ENCODE peak calls at places on chromosomes 11 and 22, in six cellular contexts. H is stimulated activated CD4-positive, alpha-beta T cell treated with anti-CD3 and anti-CD28 coated beads, Interleukin-12 subunit alpha, Interleukin-12 subunit beta, amount 100 ng/mL, for 4 hours; V is heart right ventricle; W is C1 segment of cervical spinal cord; M is EL; G is epithelial cell of esophagus. P is an unnamed sample.
A peak's percentile ranks its signal among the peaks of the same experiment; 100 is the strongest.

GRCh38 chr11:15918212-15918611 is 438.1 kb downstream of the SOX6 start:
- DNase-seq in M (no peak), V (no peak), H (no peak), G (no peak), W (no peak), P (no peak)

GRCh38 chr22:37133304-37134018 is 16.3 kb downstream of the IL2RB start:
- DNase-seq in V (no peak), H (no peak), G (no peak), M (no peak), W (no peak), P (no peak)

GRCh38 chr22:39738746-39739145 is 154.8 kb downstream of the ENTHD1 start:
- DNase-seq in G (peak; percentile 29), H (no peak), M (peak; percentile 47), V (no peak), W (no peak), P (no peak)

GRCh38 chr22:26210390-26210789 is 41.1 kb downstream of the SEZ6L start:
- DNase-seq in V (no peak), H (no peak), G (no peak), W (no peak), M (no peak), P (no peak)

GRCh38 chr22:50697667-50698506 is 25.3 kb downstream of the SHANK3 start:
- DNase-seq in H (no peak), M (no peak), W (no peak), V (no peak), G (no peak), P (no peak)

GRCh38 chr22:28450109-28450508 is 229.5 kb downstream of the TTC28 start:
- DNase-seq in G (no peak), M (no peak), H (no peak), V (no peak), W (no peak), P (no peak)

GRCh38 chr11:9144828-9145227 is 53.4 kb upstream of the SCUBE2 start:
- DNase-seq in H (no peak), G (peak; percentile 57), M (no peak), W (no peak), V (no peak), P (no peak)

GRCh38 chr11:118909619-118910308 is 16.0 kb downstream of the BCL9L start:
- DNase-seq in W (no peak), V (no peak), M (no peak), G (no peak), H (no peak), P (peak; percentile 42)

GRCh38 chr11:61123775-61124571 is 21.7 kb downstream of the CD5 start:
- DNase-seq in V (no peak), M (no peak), G (no peak), W (no peak), H (no peak), P (no peak)

GRCh38 chr11:26522912-26523610 is 49.0 kb downstream of the MUC15 start:
- DNase-seq in M (peak; percentile 22), W (no peak), G (peak; percentile 71), H (no peak), V (no peak), P (peak; percentile 52)

GRCh38 chr22:21939392-21940319 is 13.0 kb downstream of the PPM1F start:
- DNase-seq in V (peak; percentile 48), G (no peak), M (no peak), W (no peak), H (no peak), P (no peak)